ENCODE peak calls at places on chromosome 7, in seven cellular contexts. One of them, this sample, is unnamed.

GRCh38 chr7:121384159-121384745 is 11.9 kb downstream of the FAM3C start:
- DNase-seq in coronary artery: no peak
- DNase-seq in esophagus squamous epithelium: no peak
- DNase-seq in fibroblast of lung: no peak
- DNase-seq in CD4-positive, alpha-beta T cell: no peak
- DNase-seq in progenitor cell of endocrine pancreas: no peak
- DNase-seq in MM.1S: no peak
- DNase-seq in this sample: no peak

GRCh38 chr7:95324396-95324795 is at the start of gene PON1:
- DNase-seq in coronary artery: no peak
- DNase-seq in esophagus squamous epithelium: no peak
- DNase-seq in fibroblast of lung: no peak
- DNase-seq in CD4-positive, alpha-beta T cell: no peak
- DNase-seq in progenitor cell of endocrine pancreas: peak
- DNase-seq in MM.1S: peak
- DNase-seq in this sample: no peak

GRCh38 chr7:94115316-94115715 is 111.2 kb upstream of the BET1 start:
- DNase-seq in coronary artery: no peak
- DNase-seq in esophagus squamous epithelium: no peak
- DNase-seq in fibroblast of lung: peak
- DNase-seq in CD4-positive, alpha-beta T cell: no peak
- DNase-seq in progenitor cell of endocrine pancreas: no peak
- DNase-seq in MM.1S: no peak
- DNase-seq in this sample: no peak

GRCh38 chr7:44549457-44549856 is 8.3 kb upstream of the NPC1L1 start:
- DNase-seq in coronary artery: no peak
- DNase-seq in esophagus squamous epithelium: no peak
- DNase-seq in fibroblast of lung: no peak
- DNase-seq in CD4-positive, alpha-beta T cell: no peak
- DNase-seq in progenitor cell of endocrine pancreas: no peak
- DNase-seq in MM.1S: no peak
- DNase-seq in this sample: no peak

GRCh38 chr7:93715234-93715633 is 140.7 kb upstream of the CALCR start:
- DNase-seq in coronary artery: no peak
- DNase-seq in esophagus squamous epithelium: no peak
- DNase-seq in fibroblast of lung: peak
- DNase-seq in CD4-positive, alpha-beta T cell: no peak
- DNase-seq in progenitor cell of endocrine pancreas: peak
- DNase-seq in MM.1S: no peak
- DNase-seq in this sample: no peak

GRCh38 chr7:151409555-151410404 is at the start of gene WDR86:
- DNase-seq in coronary artery: no peak
- DNase-seq in esophagus squamous epithelium: no peak
- DNase-seq in fibroblast of lung: no peak
- DNase-seq in CD4-positive, alpha-beta T cell: no peak
- DNase-seq in progenitor cell of endocrine pancreas: peak
- DNase-seq in MM.1S: no peak
- DNase-seq in this sample: peak

GRCh38 chr7:162583-163297 is 29.6 kb upstream of the FAM20C start:
- DNase-seq in coronary artery: no peak
- DNase-seq in esophagus squamous epithelium: no peak
- DNase-seq in fibroblast of lung: no peak
- DNase-seq in CD4-positive, alpha-beta T cell: no peak
- DNase-seq in progenitor cell of endocrine pancreas: no peak
- DNase-seq in MM.1S: no peak
- DNase-seq in this sample: no peak

GRCh38 chr7:86733783-86734182 is 90.1 kb downstream of the GRM3 start:
- DNase-seq in coronary artery: no peak
- DNase-seq in esophagus squamous epithelium: no peak
- DNase-seq in fibroblast of lung: peak
- DNase-seq in CD4-positive, alpha-beta T cell: no peak
- DNase-seq in progenitor cell of endocrine pancreas: no peak
- DNase-seq in MM.1S: no peak
- DNase-seq in this sample: no peak

GRCh38 chr7:86776136-86776535 is 132.4 kb downstream of the GRM3 start:
- DNase-seq in coronary artery: no peak
- DNase-seq in esophagus squamous epithelium: no peak
- DNase-seq in fibroblast of lung: no peak
- DNase-seq in CD4-positive, alpha-beta T cell: no peak
- DNase-seq in progenitor cell of endocrine pancreas: no peak
- DNase-seq in MM.1S: no peak
- DNase-seq in this sample: no peak

GRCh38 chr7:142808802-142809583 is 38.2 kb downstream of the PRSS2 start:
- DNase-seq in coronary artery: peak
- DNase-seq in esophagus squamous epithelium: peak
- DNase-seq in fibroblast of lung: peak
- DNase-seq in CD4-positive, alpha-beta T cell: peak
- DNase-seq in progenitor cell of endocrine pancreas: no peak
- DNase-seq in MM.1S: peak
- DNase-seq in this sample: no peak

GRCh38 chr7:77378584-77378983 is 37.6 kb downstream of the GSAP start:
- DNase-seq in coronary artery: no peak
- DNase-seq in esophagus squamous epithelium: no peak
- DNase-seq in fibroblast of lung: no peak
- DNase-seq in CD4-positive, alpha-beta T cell: no peak
- DNase-seq in progenitor cell of endocrine pancreas: no peak
- DNase-seq in MM.1S: no peak
- DNase-seq in this sample: no peak

GRCh38 chr7:8566016-8566415 is 132.6 kb downstream of the NXPH1 start:
- DNase-seq in coronary artery: no peak
- DNase-seq in esophagus squamous epithelium: no peak
- DNase-seq in fibroblast of lung: no peak
- DNase-seq in CD4-positive, alpha-beta T cell: no peak
- DNase-seq in progenitor cell of endocrine pancreas: no peak
- DNase-seq in MM.1S: no peak
- DNase-seq in this sample: no peak

GRCh38 chr7:11079907-11080306 is 106.2 kb downstream of the PHF14 start:
- DNase-seq in coronary artery: no peak
- DNase-seq in esophagus squamous epithelium: no peak
- DNase-seq in fibroblast of lung: no peak
- DNase-seq in CD4-positive, alpha-beta T cell: no peak
- DNase-seq in progenitor cell of endocrine pancreas: no peak
- DNase-seq in MM.1S: no peak
- DNase-seq in this sample: no peak

GRCh38 chr7:21572914-21573313 is 30.1 kb downstream of the DNAH11 start:
- DNase-seq in coronary artery: no peak
- DNase-seq in esophagus squamous epithelium: no peak
- DNase-seq in fibroblast of lung: no peak
- DNase-seq in CD4-positive, alpha-beta T cell: no peak
- DNase-seq in progenitor cell of endocrine pancreas: no peak
- DNase-seq in MM.1S: no peak
- DNase-seq in this sample: no peak

GRCh38 chr7:151085691-151086620 is at the start of gene AGAP3:
- DNase-seq in coronary artery: peak
- DNase-seq in esophagus squamous epithelium: no peak
- DNase-seq in fibroblast of lung: peak
- DNase-seq in CD4-positive, alpha-beta T cell: peak
- DNase-seq in progenitor cell of endocrine pancreas: peak
- DNase-seq in MM.1S: peak
- DNase-seq in this sample: peak

GRCh38 chr7:47379629-47380324 is 202.1 kb downstream of the TNS3 start:
- DNase-seq in coronary artery: peak
- DNase-seq in esophagus squamous epithelium: no peak
- DNase-seq in fibroblast of lung: peak
- DNase-seq in CD4-positive, alpha-beta T cell: no peak
- DNase-seq in progenitor cell of endocrine pancreas: peak
- DNase-seq in MM.1S: no peak
- DNase-seq in this sample: no peak

GRCh38 chr7:127745445-127745844 is 93.5 kb downstream of the SND1 start:
- DNase-seq in coronary artery: no peak
- DNase-seq in esophagus squamous epithelium: no peak
- DNase-seq in fibroblast of lung: no peak
- DNase-seq in CD4-positive, alpha-beta T cell: no peak
- DNase-seq in progenitor cell of endocrine pancreas: no peak
- DNase-seq in MM.1S: no peak
- DNase-seq in this sample: no peak

GRCh38 chr7:146054909-146055308 is 61.7 kb upstream of the CNTNAP2 start:
- DNase-seq in coronary artery: no peak
- DNase-seq in esophagus squamous epithelium: no peak
- DNase-seq in fibroblast of lung: no peak
- DNase-seq in CD4-positive, alpha-beta T cell: no peak
- DNase-seq in progenitor cell of endocrine pancreas: no peak
- DNase-seq in MM.1S: no peak
- DNase-seq in this sample: no peak

GRCh38 chr7:45511721-45512422 is 62.3 kb upstream of the ADCY1 start:
- DNase-seq in coronary artery: no peak
- DNase-seq in esophagus squamous epithelium: no peak
- DNase-seq in fibroblast of lung: no peak
- DNase-seq in CD4-positive, alpha-beta T cell: no peak
- DNase-seq in progenitor cell of endocrine pancreas: no peak
- DNase-seq in MM.1S: no peak
- DNase-seq in this sample: no peak

GRCh38 chr7:136036336-136036735 is 59.2 kb upstream of the MTPN start:
- DNase-seq in coronary artery: no peak
- DNase-seq in esophagus squamous epithelium: no peak
- DNase-seq in fibroblast of lung: no peak
- DNase-seq in CD4-positive, alpha-beta T cell: no peak
- DNase-seq in progenitor cell of endocrine pancreas: no peak
- DNase-seq in MM.1S: no peak
- DNase-seq in this sample: no peak

GRCh38 chr7:142482899-142483658 is 225.2 kb upstream of the PRSS58 start:
- DNase-seq in coronary artery: no peak
- DNase-seq in esophagus squamous epithelium: no peak
- DNase-seq in fibroblast of lung: peak
- DNase-seq in CD4-positive, alpha-beta T cell: peak
- DNase-seq in progenitor cell of endocrine pancreas: no peak
- DNase-seq in MM.1S: peak
- DNase-seq in this sample: no peak

GRCh38 chr7:41445951-41446350 is 256.9 kb downstream of the INHBA start:
- DNase-seq in coronary artery: no peak
- DNase-seq in esophagus squamous epithelium: no peak
- DNase-seq in fibroblast of lung: no peak
- DNase-seq in CD4-positive, alpha-beta T cell: no peak
- DNase-seq in progenitor cell of endocrine pancreas: no peak
- DNase-seq in MM.1S: no peak
- DNase-seq in this sample: no peak

GRCh38 chr7:82017334-82017943 is 247.6 kb upstream of the HGF start:
- DNase-seq in coronary artery: no peak
- DNase-seq in esophagus squamous epithelium: no peak
- DNase-seq in fibroblast of lung: peak
- DNase-seq in CD4-positive, alpha-beta T cell: no peak
- DNase-seq in progenitor cell of endocrine pancreas: no peak
- DNase-seq in MM.1S: peak
- DNase-seq in this sample: no peak
- TF ChIP-seq CTCF in coronary artery: no peak
- TF ChIP-seq CTCF in esophagus squamous epithelium: peak
- TF ChIP-seq CTCF in fibroblast of lung: peak
- TF ChIP-seq CTCF in CD4-positive, alpha-beta T cell: no peak
- TF ChIP-seq CTCF in progenitor cell of endocrine pancreas: peak
- TF ChIP-seq CTCF in MM.1S: peak
- TF ChIP-seq CTCF in this sample: peak

DNA sequence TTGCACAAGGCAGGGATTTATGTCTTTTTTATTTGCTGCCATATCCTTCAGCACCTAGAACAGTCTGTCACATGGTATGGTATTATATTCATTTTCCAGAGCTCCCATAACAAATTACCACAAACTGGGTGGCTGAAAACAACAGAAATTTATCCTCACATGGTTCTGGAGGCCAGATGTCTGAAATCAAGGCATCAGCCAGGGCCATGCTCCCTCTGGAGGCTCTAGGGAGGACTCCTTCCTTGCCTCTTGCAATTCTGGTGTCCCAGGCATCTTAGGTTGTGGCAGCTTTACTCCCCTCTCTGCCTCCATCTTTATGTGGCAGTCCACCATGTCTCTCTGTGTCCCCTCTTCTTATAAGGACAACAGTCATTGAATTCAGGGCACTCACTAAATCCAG is 43.1 kb downstream of the MET start:
- DNase-seq in coronary artery: no peak
- DNase-seq in esophagus squamous epithelium: no peak
- DNase-seq in fibroblast of lung: no peak
- DNase-seq in CD4-positive, alpha-beta T cell: no peak
- DNase-seq in progenitor cell of endocrine pancreas: no peak
- DNase-seq in MM.1S: no peak
- DNase-seq in this sample: no peak
- TF ChIP-seq CTCF in coronary artery: no peak
- TF ChIP-seq CTCF in esophagus squamous epithelium: no peak
- TF ChIP-seq CTCF in fibroblast of lung: peak
- TF ChIP-seq CTCF in CD4-positive, alpha-beta T cell: no peak
- TF ChIP-seq CTCF in progenitor cell of endocrine pancreas: no peak
- TF ChIP-seq CTCF in MM.1S: no peak
- TF ChIP-seq CTCF in this sample: no peak

DNA sequence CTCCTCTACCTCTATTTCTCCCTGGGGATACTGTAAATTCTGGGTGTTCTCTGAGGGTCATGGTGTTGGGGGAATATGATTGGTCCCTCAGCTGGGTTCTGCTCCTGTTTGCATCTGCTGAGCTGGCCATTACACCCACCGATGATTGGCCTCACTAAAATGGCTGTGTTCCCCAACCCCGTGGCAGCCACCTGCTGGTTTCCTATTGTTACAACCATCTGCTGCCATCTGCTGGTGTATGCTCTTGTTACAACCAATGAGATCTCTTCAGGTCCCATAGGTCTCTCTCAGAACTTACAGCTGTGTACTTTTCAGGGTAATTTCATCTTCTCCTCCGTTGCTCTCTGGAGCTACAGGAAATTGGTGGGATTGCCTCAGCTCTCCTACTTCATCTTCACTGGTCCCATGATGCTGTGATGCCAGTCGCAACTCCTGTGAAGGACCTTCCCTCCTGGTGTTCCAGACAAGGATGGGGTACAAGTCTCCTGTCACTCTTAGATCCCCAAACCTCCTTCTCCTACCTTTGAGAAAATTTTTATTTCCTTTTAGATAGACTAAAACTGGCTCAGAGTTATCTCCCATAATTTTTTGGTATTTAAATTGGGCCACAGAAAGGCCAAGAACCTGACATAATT is 303.5 kb upstream of the SMIM30 start:
- DNase-seq in coronary artery: no peak
- DNase-seq in esophagus squamous epithelium: peak
- DNase-seq in fibroblast of lung: peak
- DNase-seq in CD4-positive, alpha-beta T cell: peak
- DNase-seq in progenitor cell of endocrine pancreas: peak
- DNase-seq in MM.1S: peak
- DNase-seq in this sample: peak
- TF ChIP-seq CTCF in coronary artery: peak
- TF ChIP-seq CTCF in esophagus squamous epithelium: peak
- TF ChIP-seq CTCF in fibroblast of lung: peak
- TF ChIP-seq CTCF in CD4-positive, alpha-beta T cell: peak
- TF ChIP-seq CTCF in progenitor cell of endocrine pancreas: peak
- TF ChIP-seq CTCF in MM.1S: peak
- TF ChIP-seq CTCF in this sample: peak

DNA sequence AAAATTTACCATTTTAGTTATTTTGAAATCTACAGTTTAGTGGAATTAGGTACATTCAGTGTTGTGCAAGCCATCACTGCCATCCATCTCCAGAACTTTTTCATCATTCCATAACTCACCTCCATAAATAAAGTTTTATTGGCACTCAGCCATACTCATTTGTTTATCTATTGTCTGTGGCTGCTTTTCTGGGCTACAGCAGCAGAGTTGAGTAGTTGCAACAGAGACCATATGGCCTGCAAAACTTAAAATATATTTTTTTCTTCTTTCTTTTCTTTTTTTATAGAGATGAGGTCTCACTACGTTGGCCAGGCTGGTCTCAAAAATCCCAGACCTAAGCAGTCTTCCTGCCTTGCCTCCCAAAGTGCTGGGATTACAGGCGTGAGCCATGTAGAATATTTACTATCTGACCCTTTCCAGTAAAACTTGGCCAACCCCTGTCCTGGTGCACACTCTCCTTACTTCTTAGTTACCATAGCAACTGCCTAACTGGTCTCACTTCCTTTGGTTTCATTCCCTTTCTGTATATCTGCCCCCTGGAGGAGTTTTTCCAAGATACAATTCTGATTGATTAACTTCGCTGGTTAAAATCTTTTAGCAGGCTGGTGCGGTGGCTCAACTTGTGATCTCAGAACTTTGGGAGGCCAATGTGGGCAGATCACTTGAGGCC is 133.2 kb downstream of the CUX1 start:
- DNase-seq in coronary artery: no peak
- DNase-seq in esophagus squamous epithelium: no peak
- DNase-seq in fibroblast of lung: peak
- DNase-seq in CD4-positive, alpha-beta T cell: no peak
- DNase-seq in progenitor cell of endocrine pancreas: no peak
- DNase-seq in MM.1S: no peak
- DNase-seq in this sample: no peak
- TF ChIP-seq CTCF in coronary artery: no peak
- TF ChIP-seq CTCF in esophagus squamous epithelium: no peak
- TF ChIP-seq CTCF in fibroblast of lung: peak
- TF ChIP-seq CTCF in CD4-positive, alpha-beta T cell: no peak
- TF ChIP-seq CTCF in progenitor cell of endocrine pancreas: peak
- TF ChIP-seq CTCF in MM.1S: no peak
- TF ChIP-seq CTCF in this sample: no peak